ENCODE peak calls at places on chromosomes 7 and 10, in nine cellular contexts. J is K562, L is suprapubic skin, H is spleen, W is prostate gland, T is breast epithelium, B is HepG2, P is SK-N-SH, Z is stomach. M is an unnamed sample.

GRCh38 chr10:28801247-28801646 is 123.9 kb downstream of the BAMBI start:
- DNase-seq in J (no peak), L (no peak), H (no peak), W (no peak), T (no peak), B (no peak), P (no peak), Z (no peak), M (no peak)

GRCh38 chr10:110410329-110411046 is 87.2 kb upstream of the DUSP5 start:
- DNase-seq in J (peak; percentile 18), L (no peak), H (no peak), W (no peak), T (peak; percentile 75), B (peak; percentile 42), P (no peak), Z (peak; percentile 76), M (no peak)

GRCh38 chr10:69124558-69125121 is 662 bp downstream of the VPS26A start:
- DNase-seq in J (peak; percentile 72), L (no peak), H (peak; percentile 85), W (peak; percentile 52), T (peak; percentile 24), B (peak; percentile 54), P (peak; percentile 44), Z (peak; percentile 56), M (no peak)

GRCh38 chr10:98242823-98243222 is 25.2 kb downstream of the LOXL4 start:
- DNase-seq in J (no peak), L (no peak), H (no peak), W (no peak), T (no peak), B (no peak), P (peak; percentile 29), Z (no peak), M (no peak)

GRCh38 chr10:122181901-122182799 is 88.9 kb upstream of the BTBD16 start:
- DNase-seq in J (no peak), L (no peak), H (peak; percentile 0), W (no peak), T (no peak), B (no peak), P (no peak), Z (no peak), M (no peak)

GRCh38 chr10:102399217-102400021 is 3.9 kb downstream of the NFKB2 start:
- DNase-seq in J (peak; percentile 82), L (peak; percentile 92), H (peak; percentile 99), W (peak; percentile 85), T (peak; percentile 82), B (peak; percentile 68), P (peak; percentile 95), Z (peak; percentile 93), M (no peak)

GRCh38 chr10:49598164-49598856 is 11.8 kb upstream of the SLC18A3 start:
- DNase-seq in J (no peak), L (peak; percentile 56), H (no peak), W (no peak), T (no peak), B (no peak), P (no peak), Z (no peak), M (no peak)

GRCh38 chr10:129877773-129878371 is 86.2 kb downstream of the EBF3 start:
- DNase-seq in J (peak; percentile 39), L (no peak), H (no peak), W (no peak), T (no peak), B (peak; percentile 28), P (peak; percentile 50), Z (no peak), M (peak; percentile 8)

GRCh38 chr7:117072620-117073118 is 119.4 kb downstream of the ST7 start:
- DNase-seq in J (no peak), L (no peak), H (no peak), W (peak; percentile 45), T (peak; percentile 77), B (no peak), P (peak; percentile 56), Z (peak; percentile 84), M (no peak)

GRCh38 chr7:82464372-82464771 is 20.8 kb upstream of the CACNA2D1 start:
- DNase-seq in J (no peak), L (no peak), H (no peak), W (no peak), T (no peak), B (no peak), P (no peak), Z (no peak), M (no peak)

GRCh38 chr10:85650791-85651506 is 715.6 kb downstream of the GRID1 start:
- DNase-seq in J (no peak), L (no peak), H (no peak), W (no peak), T (no peak), B (no peak), P (no peak), Z (no peak), M (no peak)

GRCh38 chr7:79425665-79426064 is 27.8 kb downstream of the MAGI2 start:
- DNase-seq in J (no peak), L (no peak), H (no peak), W (no peak), T (no peak), B (no peak), P (no peak), Z (no peak), M (no peak)

GRCh38 chr7:92614586-92615237 is 24.5 kb upstream of the FAM133B start:
- DNase-seq in J (no peak), L (no peak), H (no peak), W (no peak), T (no peak), B (no peak), P (peak; percentile 45), Z (no peak), M (no peak)

GRCh38 chr7:118754608-118755007 is 530.1 kb downstream of the ANKRD7 start:
- DNase-seq in J (no peak), L (no peak), H (no peak), W (no peak), T (no peak), B (no peak), P (no peak), Z (no peak), M (no peak)

GRCh38 chr7:36606442-36607205 is 117.7 kb downstream of the AOAH start:
- DNase-seq in J (no peak), L (no peak), H (no peak), W (no peak), T (no peak), B (no peak), P (peak; percentile 60), Z (no peak), M (no peak)

GRCh38 chr10:78889536-78890063 is 179.2 kb upstream of the ZMIZ1 start:
- DNase-seq in J (no peak), L (peak; percentile 7), H (no peak), W (no peak), T (no peak), B (no peak), P (no peak), Z (no peak), M (no peak)

GRCh38 chr10:57898231-57898630 is 369.5 kb downstream of the IPMK start:
- DNase-seq in J (no peak), L (no peak), H (no peak), W (no peak), T (no peak), B (no peak), P (no peak), Z (peak; percentile 50), M (no peak)

GRCh38 chr10:3783721-3784432 is 1.1 kb downstream of the KLF6 start:
- DNase-seq in J (peak; percentile 23), L (no peak), H (no peak), W (peak; percentile 84), T (peak; percentile 82), B (peak; percentile 86), P (peak; percentile 58), Z (peak; percentile 61), M (no peak)

GRCh38 chr10:67550042-67550441 is 146.0 kb downstream of the CTNNA3 start:
- DNase-seq in J (no peak), L (no peak), H (no peak), W (no peak), T (no peak), B (no peak), P (no peak), Z (no peak), M (no peak)

GRCh38 chr10:26780793-26781601 is 79.8 kb downstream of the ABI1 start:
- DNase-seq in J (no peak), L (no peak), H (no peak), W (peak; percentile 9), T (peak; percentile 72), B (no peak), P (no peak), Z (no peak), M (peak; percentile 47)

GRCh38 chr7:42617781-42618457 is 294.0 kb downstream of the C7orf25 start:
- DNase-seq in J (no peak), L (no peak), H (no peak), W (no peak), T (no peak), B (no peak), P (no peak), Z (no peak), M (no peak)

GRCh38 chr10:72061491-72061890 is 26.9 kb downstream of the SPOCK2 start:
- DNase-seq in J (peak; percentile 68), L (no peak), H (no peak), W (no peak), T (no peak), B (no peak), P (peak; percentile 56), Z (no peak), M (no peak)
- TF ChIP-seq CTCF in J (peak; percentile 68), L (no peak), H (no peak), W (no peak), T (no peak), B (peak; percentile 82), P (no peak), Z (no peak), M (no peak)

DNA sequence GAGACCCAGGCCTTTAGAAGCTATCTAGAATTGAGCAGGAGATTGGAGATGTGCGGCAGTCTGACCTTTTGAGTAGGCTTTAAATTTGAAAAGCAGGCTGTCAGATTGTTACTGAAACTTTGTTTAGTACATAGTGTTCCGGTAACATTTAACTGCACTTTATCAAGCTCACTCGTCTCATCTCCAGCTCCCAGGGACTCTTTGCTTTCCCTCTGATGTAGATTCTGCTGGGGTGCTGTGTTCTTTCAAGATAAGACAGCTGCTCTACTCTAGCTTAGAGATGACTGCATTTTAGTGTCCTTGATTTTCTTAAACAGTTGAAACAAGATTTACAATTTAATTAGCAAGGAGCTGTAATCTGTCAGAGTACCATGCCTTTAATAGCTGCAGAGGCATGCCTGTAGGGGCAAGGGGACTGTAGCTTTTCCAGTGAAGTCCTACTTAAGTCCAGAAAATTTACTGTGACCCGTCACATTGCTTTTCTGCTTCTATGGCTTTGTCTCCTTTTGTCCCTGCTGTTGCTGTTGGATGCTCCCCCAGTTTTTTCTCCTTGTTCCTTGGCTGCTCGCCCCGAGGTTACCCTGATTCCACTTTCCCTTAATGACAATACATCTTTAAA is 56.4 kb upstream of the MTPN start:
- DNase-seq in J (peak; percentile 87), L (no peak), H (no peak), W (peak; percentile 32), T (no peak), B (no peak), P (peak; percentile 66), Z (no peak), M (no peak)
- TF ChIP-seq POLR2AphosphoS5 in J (peak; percentile 98), L (no peak), H (no peak), W (peak; percentile 66), T (no peak), B (no peak), P (no peak), Z (peak; percentile 20), M (no peak)

GRCh38 chr7:150404785-150405583 is 25.9 kb downstream of the ZNF775 start:
- DNase-seq in J (peak; percentile 98), L (peak; percentile 94), H (peak; percentile 96), W (peak; percentile 75), T (peak; percentile 71), B (peak; percentile 75), P (peak; percentile 100), Z (peak; percentile 91), M (no peak)
- TF ChIP-seq CTCF in J (peak; percentile 51), L (peak; percentile 27), H (no peak), W (peak; percentile 36), T (peak; percentile 15), B (peak; percentile 55), P (peak; percentile 42), Z (no peak), M (no peak)

GRCh38 chr10:48470115-48470892 is 134.6 kb downstream of the ARHGAP22 start:
- DNase-seq in J (peak; percentile 97), L (peak; percentile 54), H (no peak), W (no peak), T (no peak), B (no peak), P (peak; percentile 59), Z (peak; percentile 18), M (no peak)
- TF ChIP-seq POLR2AphosphoS5 in J (peak; percentile 97), L (no peak), H (no peak), W (no peak), T (no peak), B (no peak), P (no peak), Z (no peak), M (no peak)